ENCODE peak calls at places on chromosomes 5 and 9, in eight cellular contexts. Q, H, F, X, E, J, P and B are unnamed samples.

GRCh38 chr9:72251589-72251988 is 102.3 kb downstream of the GDA start:
- DNase-seq in X (no peak), P (no peak), Q (no peak), J (no peak), H (no peak), E (no peak), F (no peak), B (no peak)

GRCh38 chr5:7146886-7147285 is 249.1 kb upstream of the ADCY2 start:
- DNase-seq in H (peak; percentile 9), E (no peak), Q (peak; percentile 27), J (no peak), P (no peak), F (no peak), X (no peak), B (no peak)

GRCh38 chr9:107542814-107543213 is 53.2 kb upstream of the KLF4 start:
- DNase-seq in J (no peak), P (no peak), X (no peak), Q (no peak), H (no peak), F (no peak), E (no peak), B (no peak)

GRCh38 chr5:174231961-174232487 is 186.5 kb downstream of the NSG2 start:
- DNase-seq in H (no peak), P (no peak), Q (no peak), J (peak; percentile 2), E (no peak), X (peak; percentile 97), F (no peak), B (no peak)

GRCh38 chr5:133869675-133869978 is 98.8 kb downstream of the C5orf15 start:
- DNase-seq in H (no peak), P (no peak), X (no peak), E (no peak), J (no peak), F (no peak), Q (no peak), B (no peak)

GRCh38 chr5:158268286-158268685 is 409.3 kb upstream of the CLINT1 start:
- DNase-seq in F (no peak), H (no peak), Q (no peak), X (no peak), E (no peak), P (no peak), J (no peak), B (no peak)

GRCh38 chr9:137020771-137021573 is 7.1 kb downstream of the ABCA2 start:
- DNase-seq in P (no peak), Q (no peak), J (no peak), X (no peak), E (no peak), F (no peak), H (no peak), B (no peak)

GRCh38 chr5:173318881-173319609 is 9.2 kb downstream of the STC2 start:
- DNase-seq in Q (no peak), E (no peak), H (no peak), F (no peak), X (peak; percentile 75), P (no peak), J (no peak), B (no peak)

GRCh38 chr5:177116631-177117373 is 16.8 kb upstream of the NSD1 start:
- DNase-seq in F (peak; percentile 73), J (peak; percentile 85), E (peak; percentile 92), X (peak; percentile 85), Q (peak; percentile 82), P (peak; percentile 83), H (no peak), B (no peak)

GRCh38 chr9:36967997-36968396 is 66.1 kb downstream of the PAX5 start:
- DNase-seq in H (no peak), P (no peak), J (no peak), Q (no peak), E (no peak), F (no peak), X (no peak), B (no peak)

GRCh38 chr5:143226361-143226760 is 177.1 kb downstream of the NR3C1 start:
- DNase-seq in H (no peak), J (no peak), Q (no peak), P (no peak), X (no peak), E (no peak), F (no peak), B (no peak)

GRCh38 chr5:180402716-180403115 is 49.6 kb upstream of the GFPT2 start:
- DNase-seq in P (no peak), F (no peak), X (no peak), J (no peak), Q (no peak), H (no peak), E (no peak), B (peak; percentile 43)

GRCh38 chr9:122246666-122247065 is 17.9 kb upstream of the LHX6 start:
- DNase-seq in P (no peak), H (no peak), E (no peak), J (no peak), X (no peak), Q (no peak), F (no peak), B (no peak)

GRCh38 chr5:122849746-122850145 is 4.3 kb downstream of the SNX24 start:
- DNase-seq in Q (no peak), X (peak; percentile 51), E (no peak), H (peak; percentile 66), P (no peak), J (peak; percentile 39), F (no peak), B (no peak)

GRCh38 chr5:133469252-133469651 is 143.1 kb downstream of the FSTL4 start:
- DNase-seq in J (no peak), P (no peak), X (no peak), F (no peak), H (no peak), E (no peak), Q (no peak), B (no peak)

GRCh38 chr9:89519393-89519805 is 21.5 kb upstream of the SEMA4D start:
- DNase-seq in J (peak; percentile 35), H (peak; percentile 60), P (peak; percentile 72), X (peak; percentile 20), E (no peak), Q (no peak), F (no peak), B (no peak)

DNA sequence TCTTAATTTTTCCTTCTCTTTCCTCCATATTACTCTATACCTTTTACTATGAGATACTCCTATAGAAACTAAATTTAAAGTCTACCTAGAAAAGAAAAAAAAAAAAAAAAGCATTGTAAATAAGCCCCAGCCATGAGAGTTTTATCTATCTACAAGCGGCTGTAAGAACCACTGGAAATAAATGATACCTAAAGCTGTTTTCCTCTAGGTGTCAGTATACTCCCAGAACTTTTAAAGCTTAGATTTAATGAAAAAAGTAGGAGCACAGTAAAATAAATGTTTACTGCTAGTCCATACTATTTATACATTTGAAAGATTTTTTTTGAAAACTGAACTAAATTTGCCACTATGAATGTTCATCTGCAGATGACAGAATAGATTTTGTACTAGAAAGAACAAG is 26.2 kb downstream of the TYRP1 start:
- DNase-seq in H (no peak), J (peak; percentile 69), X (peak; percentile 58), P (no peak), F (no peak), Q (no peak), E (no peak), B (no peak)
- TF ChIP-seq CTCF in H (no peak), J (peak; percentile 58), X (no peak), P (peak; percentile 39), F (no peak), Q (peak; percentile 8), E (peak; percentile 49), B (peak; percentile 90)

DNA sequence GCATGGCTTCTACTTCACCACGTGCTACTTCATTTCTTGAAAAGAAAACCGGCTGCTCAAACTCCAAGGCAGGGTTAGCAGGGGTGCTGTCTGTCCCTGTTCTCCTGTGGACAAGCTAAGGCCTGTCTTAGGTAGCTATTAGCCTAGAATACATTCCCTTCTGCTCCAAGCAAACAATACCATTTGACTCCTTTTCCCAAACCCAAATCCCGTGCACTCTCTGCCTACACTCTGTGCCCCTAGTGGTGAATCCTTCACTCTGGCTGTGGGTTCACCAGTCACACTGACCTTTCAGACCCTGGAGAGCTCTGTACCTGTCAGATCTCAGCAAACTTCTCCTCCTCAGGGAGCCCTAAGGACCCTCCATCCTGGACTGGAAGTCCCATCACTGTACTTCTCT is 211.6 kb downstream of the SLIT3 start:
- DNase-seq in Q (no peak), H (no peak), F (no peak), P (no peak), E (no peak), X (no peak), J (no peak), B (no peak)
- TF ChIP-seq CTCF in Q (no peak), H (no peak), F (no peak), P (no peak), E (no peak), X (no peak), J (no peak), B (no peak)

GRCh38 chr9:5596173-5596572 is 32.7 kb upstream of the RIC1 start:
- DNase-seq in J (peak; percentile 42), H (no peak), P (no peak), Q (no peak), E (no peak), F (no peak), X (no peak), B (no peak)

GRCh38 chr9:5587024-5587423 is 41.9 kb upstream of the RIC1 start:
- DNase-seq in J (peak; percentile 78), Q (no peak), P (no peak), E (no peak), F (no peak), H (no peak), X (peak; percentile 80), B (no peak)

GRCh38 chr9:5592904-5593303 is 36.0 kb upstream of the RIC1 start:
- DNase-seq in X (no peak), F (no peak), E (no peak), Q (no peak), P (no peak), J (no peak), H (no peak), B (no peak)

GRCh38 chr9:5593904-5594303 is 35.0 kb upstream of the RIC1 start:
- DNase-seq in F (peak; percentile 58), H (no peak), X (no peak), J (no peak), Q (no peak), E (no peak), P (no peak), B (no peak)

DNA sequence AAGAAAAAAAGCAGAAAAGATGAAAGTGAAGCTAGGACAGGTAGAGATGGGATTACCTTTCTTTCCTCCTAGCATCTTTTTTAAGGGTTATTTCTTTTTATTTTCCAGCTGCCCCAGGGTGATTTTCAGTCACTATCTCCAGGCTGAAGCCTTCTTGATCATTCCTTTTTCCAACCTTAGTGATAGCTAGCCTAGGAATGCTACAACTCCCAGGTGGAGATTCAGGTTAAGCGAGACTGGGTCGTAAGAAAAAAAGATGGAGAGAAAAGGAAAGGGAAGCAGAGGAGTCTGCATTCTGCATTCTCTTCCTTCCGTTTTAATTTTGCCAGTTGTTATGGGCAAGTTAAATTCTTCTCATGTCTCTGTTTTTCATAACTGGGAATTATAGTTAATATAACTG is 36.7 kb upstream of the RIC1 start:
- DNase-seq in E (no peak), P (no peak), Q (no peak), J (no peak), F (no peak), H (no peak), X (no peak), B (no peak)
- TF ChIP-seq CTCF in E (no peak), P (no peak), Q (no peak), J (no peak), F (no peak), H (no peak), X (no peak), B (no peak)

DNA sequence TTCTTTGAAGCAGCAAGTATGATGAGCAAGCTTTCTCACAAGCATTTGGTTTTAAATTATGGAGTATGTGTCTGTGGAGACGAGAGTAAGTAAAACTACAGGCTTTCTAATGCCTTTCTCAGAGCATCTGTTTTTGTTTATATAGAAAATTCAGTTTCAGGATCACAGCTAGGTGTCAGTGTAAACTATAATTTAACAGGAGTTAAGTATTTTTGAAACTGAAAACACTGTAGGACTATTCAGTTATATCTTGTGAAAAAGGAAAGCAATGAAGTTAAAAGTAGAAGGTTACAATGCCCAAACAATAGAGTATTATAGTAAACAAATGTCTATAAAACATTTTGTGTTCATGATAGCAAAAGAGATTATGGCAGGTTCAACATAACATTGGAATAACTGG is 88.6 kb downstream of the JAK2 start:
- DNase-seq in Q (no peak), H (no peak), J (no peak), F (no peak), X (no peak), E (no peak), P (no peak), B (no peak)
- TF ChIP-seq CTCF in Q (no peak), H (no peak), J (no peak), F (no peak), X (no peak), E (no peak), P (no peak), B (peak; percentile 47)